ENCODE peak calls at places on chromosome 2, in four cellular contexts. One of them, this sample, is unnamed.

GRCh38 chr2:144645055-144645778 is 125.3 kb upstream of the ZEB2 start:
- DNase-seq in cardiac fibroblast: no peak
- DNase-seq in GM12865: no peak
- DNase-seq in RWPE2: no peak
- DNase-seq in this sample: no peak

GRCh38 chr2:143083636-143084035 is 45.6 kb upstream of the ARHGAP15 start:
- DNase-seq in RWPE2: no peak
- DNase-seq in cardiac fibroblast: peak
- DNase-seq in GM12865: no peak
- DNase-seq in this sample: no peak

GRCh38 chr2:186515376-186515775 is 29.3 kb downstream of the ZC3H15 start:
- DNase-seq in GM12865: no peak
- DNase-seq in RWPE2: no peak
- DNase-seq in cardiac fibroblast: no peak
- DNase-seq in this sample: no peak

GRCh38 chr2:120334068-120334467 is 11.9 kb upstream of the INHBB start:
- DNase-seq in cardiac fibroblast: no peak
- DNase-seq in GM12865: no peak
- DNase-seq in RWPE2: no peak
- DNase-seq in this sample: no peak

GRCh38 chr2:96108578-96109561 is 7.5 kb downstream of the ADRA2B start:
- DNase-seq in cardiac fibroblast: peak
- DNase-seq in RWPE2: peak
- DNase-seq in GM12865: no peak
- DNase-seq in this sample: no peak

GRCh38 chr2:52181080-52181479 is 1149.1 kb upstream of the NRXN1 start:
- DNase-seq in GM12865: no peak
- DNase-seq in RWPE2: no peak
- DNase-seq in cardiac fibroblast: no peak
- DNase-seq in this sample: no peak

GRCh38 chr2:189751080-189751658 is 11.4 kb downstream of the OSGEPL1 start:
- DNase-seq in cardiac fibroblast: peak
- DNase-seq in RWPE2: no peak
- DNase-seq in GM12865: peak
- DNase-seq in this sample: peak

GRCh38 chr2:167957662-167958061 is 289.7 kb downstream of the STK39 start:
- DNase-seq in cardiac fibroblast: no peak
- DNase-seq in GM12865: no peak
- DNase-seq in RWPE2: no peak
- DNase-seq in this sample: no peak

GRCh38 chr2:38433607-38433975 is 56.5 kb upstream of the ATL2 start:
- DNase-seq in GM12865: no peak
- DNase-seq in cardiac fibroblast: no peak
- DNase-seq in RWPE2: peak
- DNase-seq in this sample: no peak

GRCh38 chr2:20592106-20593071 is 58.5 kb downstream of the HS1BP3 start:
- DNase-seq in GM12865: no peak
- DNase-seq in RWPE2: no peak
- DNase-seq in cardiac fibroblast: no peak
- DNase-seq in this sample: no peak

GRCh38 chr2:40220177-40220925 is 231.5 kb downstream of the SLC8A1 start:
- DNase-seq in RWPE2: no peak
- DNase-seq in GM12865: no peak
- DNase-seq in cardiac fibroblast: peak
- DNase-seq in this sample: no peak

GRCh38 chr2:152200562-152201465 is 25.3 kb upstream of the STAM2 start:
- DNase-seq in cardiac fibroblast: peak
- DNase-seq in GM12865: peak
- DNase-seq in RWPE2: peak
- DNase-seq in this sample: no peak

GRCh38 chr2:224778474-224778877 is 62.3 kb upstream of the CCDC195 start:
- DNase-seq in cardiac fibroblast: peak
- DNase-seq in GM12865: peak
- DNase-seq in RWPE2: no peak
- DNase-seq in this sample: peak

GRCh38 chr2:239533917-239534316 is 133.1 kb upstream of the HDAC4 start:
- DNase-seq in RWPE2: peak
- DNase-seq in cardiac fibroblast: peak
- DNase-seq in GM12865: no peak
- DNase-seq in this sample: no peak

GRCh38 chr2:61623747-61624146 is 85.6 kb upstream of the XPO1 start:
- DNase-seq in RWPE2: no peak
- DNase-seq in GM12865: no peak
- DNase-seq in cardiac fibroblast: no peak
- DNase-seq in this sample: no peak

GRCh38 chr2:55059793-55060192 is 9.5 kb upstream of the RTN4 start:
- DNase-seq in cardiac fibroblast: no peak
- DNase-seq in GM12865: no peak
- DNase-seq in RWPE2: no peak
- DNase-seq in this sample: no peak

GRCh38 chr2:21972580-21972979 is 848.8 kb downstream of the TDRD15 start:
- DNase-seq in RWPE2: no peak
- DNase-seq in GM12865: no peak
- DNase-seq in cardiac fibroblast: no peak
- DNase-seq in this sample: no peak

GRCh38 chr2:205937193-205937592 is 148.8 kb downstream of the INO80D start:
- DNase-seq in GM12865: no peak
- DNase-seq in cardiac fibroblast: no peak
- DNase-seq in RWPE2: no peak
- DNase-seq in this sample: no peak

GRCh38 chr2:238239552-238239871 is 326 bp downstream of the HES6 start:
- DNase-seq in cardiac fibroblast: no peak
- DNase-seq in RWPE2: peak
- DNase-seq in GM12865: peak
- DNase-seq in this sample: no peak

GRCh38 chr2:24859968-24860600 is 60.0 kb downstream of the ADCY3 start:
- DNase-seq in RWPE2: no peak
- DNase-seq in GM12865: no peak
- DNase-seq in cardiac fibroblast: no peak
- DNase-seq in this sample: no peak
- TF ChIP-seq CTCF in RWPE2: no peak
- TF ChIP-seq CTCF in GM12865: no peak
- TF ChIP-seq CTCF in cardiac fibroblast: no peak
- TF ChIP-seq CTCF in this sample: no peak

DNA sequence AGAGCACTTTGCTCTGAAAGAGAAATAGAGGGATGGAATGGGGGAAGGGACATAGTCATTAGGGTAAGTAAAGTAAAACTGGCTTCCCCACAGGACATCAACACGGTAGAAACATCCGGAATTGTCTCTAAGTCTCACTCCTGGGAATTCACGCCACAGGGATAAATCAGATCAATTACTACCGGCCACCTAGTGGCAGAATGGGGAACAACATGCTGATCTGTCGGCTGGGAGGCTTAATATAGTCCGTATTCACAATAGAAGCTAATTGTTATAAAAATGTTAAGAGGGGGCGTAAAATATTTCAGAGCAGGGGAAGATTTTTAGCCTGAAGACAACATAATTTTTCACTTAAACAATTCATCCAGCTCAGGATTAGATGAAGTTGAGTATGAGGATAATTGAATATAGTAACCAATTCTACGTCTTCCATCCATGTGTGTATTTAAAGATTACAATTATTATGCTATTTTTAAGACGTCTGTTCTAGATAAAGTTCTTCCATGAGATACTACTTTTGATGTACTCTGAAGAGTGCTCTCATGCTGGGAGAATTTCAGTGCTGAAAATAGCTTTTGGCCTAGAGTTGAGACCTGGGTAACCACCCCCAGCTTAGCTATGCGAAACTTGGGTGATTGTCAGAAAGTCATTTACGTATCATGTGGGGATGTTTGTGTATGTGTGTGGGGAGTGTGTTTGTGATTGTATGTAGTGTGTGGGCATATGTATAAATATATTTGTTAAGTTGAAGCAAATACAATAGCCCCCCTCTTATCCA is 65.7 kb downstream of the LRRTM1 start:
- DNase-seq in cardiac fibroblast: peak
- DNase-seq in RWPE2: no peak
- DNase-seq in GM12865: peak
- DNase-seq in this sample: no peak
- TF ChIP-seq CTCF in cardiac fibroblast: peak
- TF ChIP-seq CTCF in RWPE2: peak
- TF ChIP-seq CTCF in GM12865: peak
- TF ChIP-seq CTCF in this sample: peak

GRCh38 chr2:179354739-179355537 is 90.3 kb upstream of the SESTD1 start:
- DNase-seq in cardiac fibroblast: peak
- DNase-seq in RWPE2: no peak
- DNase-seq in GM12865: no peak
- DNase-seq in this sample: no peak
- TF ChIP-seq CTCF in cardiac fibroblast: peak
- TF ChIP-seq CTCF in RWPE2: peak
- TF ChIP-seq CTCF in GM12865: no peak
- TF ChIP-seq CTCF in this sample: peak

GRCh38 chr2:48306409-48307284 is 223.3 kb upstream of the STON1 start:
- DNase-seq in cardiac fibroblast: peak
- DNase-seq in GM12865: no peak
- DNase-seq in RWPE2: no peak
- DNase-seq in this sample: no peak
- TF ChIP-seq CTCF in cardiac fibroblast: no peak
- TF ChIP-seq CTCF in GM12865: no peak
- TF ChIP-seq CTCF in RWPE2: no peak
- TF ChIP-seq CTCF in this sample: no peak

DNA sequence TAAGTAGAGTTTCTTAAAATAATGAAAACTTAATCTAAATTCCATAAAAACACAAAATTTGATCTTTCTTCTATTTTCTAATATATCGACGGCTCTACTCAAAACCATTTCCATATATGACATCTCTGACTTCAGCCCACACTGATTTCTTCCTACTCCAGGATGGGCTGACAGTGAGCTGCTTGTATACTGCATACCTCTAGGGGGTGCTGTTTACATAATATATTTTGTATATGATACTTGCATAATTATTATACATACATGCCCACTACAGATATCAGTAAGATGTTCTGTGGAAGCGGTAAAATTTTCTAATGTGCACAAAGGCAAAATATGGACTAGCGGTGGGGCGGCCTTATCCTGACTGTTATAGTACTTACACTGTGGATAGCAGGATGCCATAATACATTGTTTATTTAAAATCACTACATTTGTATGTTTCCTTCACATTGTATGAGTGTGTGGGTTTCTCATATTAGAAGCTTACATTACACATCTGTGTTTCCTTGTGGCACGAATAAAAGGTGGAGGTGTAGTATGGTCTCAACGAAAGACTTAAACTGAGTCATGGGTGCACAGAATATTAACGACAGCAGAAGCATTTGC is 66.1 kb upstream of the NXPH2 start:
- DNase-seq in GM12865: peak
- DNase-seq in cardiac fibroblast: peak
- DNase-seq in RWPE2: no peak
- DNase-seq in this sample: peak
- TF ChIP-seq CTCF in GM12865: peak
- TF ChIP-seq CTCF in cardiac fibroblast: peak
- TF ChIP-seq CTCF in RWPE2: peak
- TF ChIP-seq CTCF in this sample: peak

GRCh38 chr2:150594299-150594698 is 106.8 kb upstream of the RND3 start:
- DNase-seq in RWPE2: no peak
- DNase-seq in cardiac fibroblast: no peak
- DNase-seq in GM12865: no peak
- DNase-seq in this sample: no peak

GRCh38 chr2:150601280-150602038 is 114.0 kb upstream of the RND3 start:
- DNase-seq in cardiac fibroblast: peak
- DNase-seq in GM12865: no peak
- DNase-seq in RWPE2: no peak
- DNase-seq in this sample: no peak

GRCh38 chr2:150598383-150598782 is 110.9 kb upstream of the RND3 start:
- DNase-seq in GM12865: no peak
- DNase-seq in cardiac fibroblast: peak
- DNase-seq in RWPE2: no peak
- DNase-seq in this sample: no peak

GRCh38 chr2:150596071-150596470 is 108.6 kb upstream of the RND3 start:
- DNase-seq in RWPE2: no peak
- DNase-seq in cardiac fibroblast: peak
- DNase-seq in GM12865: no peak
- DNase-seq in this sample: no peak

GRCh38 chr2:150599889-150600288 is 112.4 kb upstream of the RND3 start:
- DNase-seq in RWPE2: no peak
- DNase-seq in cardiac fibroblast: no peak
- DNase-seq in GM12865: no peak
- DNase-seq in this sample: no peak
- TF ChIP-seq CTCF in RWPE2: peak
- TF ChIP-seq CTCF in cardiac fibroblast: peak
- TF ChIP-seq CTCF in GM12865: peak
- TF ChIP-seq CTCF in this sample: no peak